ENCODE peak calls at places on chromosome 3, in four cellular contexts. One of them, this sample, is unnamed.

GRCh38 chr3:51686512-51687215 is 15.6 kb downstream of the TEX264 start:
- DNase-seq in EL: peak; percentile 82
- DNase-seq in activated CD8-positive, alpha-beta T cell treated with anti-CD3 and anti-CD28 coated beads, Interleukin-2, amount 10 ng/mL, durations not matched to agents 7 days and 5 days: peak; percentile 94
- DNase-seq in mucosa of gallbladder: peak; percentile 49
- DNase-seq in this sample: peak; percentile 25

GRCh38 chr3:189349772-189350171 is 178.0 kb downstream of the TPRG1 start:
- DNase-seq in EL: peak; percentile 25
- DNase-seq in activated CD8-positive, alpha-beta T cell treated with anti-CD3 and anti-CD28 coated beads, Interleukin-2, amount 10 ng/mL, durations not matched to agents 7 days and 5 days: no peak
- DNase-seq in mucosa of gallbladder: no peak
- DNase-seq in this sample: no peak

GRCh38 chr3:184168363-184169120 is 6.1 kb upstream of the AP2M1 start:
- DNase-seq in mucosa of gallbladder: no peak
- DNase-seq in EL: peak; percentile 91
- DNase-seq in activated CD8-positive, alpha-beta T cell treated with anti-CD3 and anti-CD28 coated beads, Interleukin-2, amount 10 ng/mL, durations not matched to agents 7 days and 5 days: no peak
- DNase-seq in this sample: no peak

GRCh38 chr3:107756649-107757048 is 233.9 kb downstream of the BBX start:
- DNase-seq in activated CD8-positive, alpha-beta T cell treated with anti-CD3 and anti-CD28 coated beads, Interleukin-2, amount 10 ng/mL, durations not matched to agents 7 days and 5 days: no peak
- DNase-seq in mucosa of gallbladder: no peak
- DNase-seq in EL: no peak
- DNase-seq in this sample: no peak

GRCh38 chr3:125165189-125165947 is 47.2 kb downstream of the SLC12A8 start:
- DNase-seq in mucosa of gallbladder: peak; percentile 47
- DNase-seq in EL: peak; percentile 49
- DNase-seq in activated CD8-positive, alpha-beta T cell treated with anti-CD3 and anti-CD28 coated beads, Interleukin-2, amount 10 ng/mL, durations not matched to agents 7 days and 5 days: no peak
- DNase-seq in this sample: peak; percentile 65

GRCh38 chr3:32238816-32239637 is 547 bp downstream of the CMTM8 start:
- DNase-seq in EL: peak; percentile 43
- DNase-seq in activated CD8-positive, alpha-beta T cell treated with anti-CD3 and anti-CD28 coated beads, Interleukin-2, amount 10 ng/mL, durations not matched to agents 7 days and 5 days: peak; percentile 44
- DNase-seq in mucosa of gallbladder: peak; percentile 13
- DNase-seq in this sample: peak; percentile 42

GRCh38 chr3:146033950-146034349 is 127.0 kb downstream of the PLOD2 start:
- DNase-seq in EL: no peak
- DNase-seq in mucosa of gallbladder: no peak
- DNase-seq in activated CD8-positive, alpha-beta T cell treated with anti-CD3 and anti-CD28 coated beads, Interleukin-2, amount 10 ng/mL, durations not matched to agents 7 days and 5 days: no peak
- DNase-seq in this sample: no peak

GRCh38 chr3:11689749-11690148 is 46.0 kb upstream of the VGLL4 start:
- DNase-seq in EL: no peak
- DNase-seq in activated CD8-positive, alpha-beta T cell treated with anti-CD3 and anti-CD28 coated beads, Interleukin-2, amount 10 ng/mL, durations not matched to agents 7 days and 5 days: no peak
- DNase-seq in mucosa of gallbladder: no peak
- DNase-seq in this sample: no peak

GRCh38 chr3:127902486-127902885 is 12.5 kb upstream of the KBTBD12 start:
- DNase-seq in activated CD8-positive, alpha-beta T cell treated with anti-CD3 and anti-CD28 coated beads, Interleukin-2, amount 10 ng/mL, durations not matched to agents 7 days and 5 days: no peak
- DNase-seq in mucosa of gallbladder: no peak
- DNase-seq in EL: no peak
- DNase-seq in this sample: no peak

GRCh38 chr3:70853161-70853560 is 540.7 kb upstream of the MDFIC2 start:
- DNase-seq in mucosa of gallbladder: no peak
- DNase-seq in EL: peak; percentile 14
- DNase-seq in activated CD8-positive, alpha-beta T cell treated with anti-CD3 and anti-CD28 coated beads, Interleukin-2, amount 10 ng/mL, durations not matched to agents 7 days and 5 days: no peak
- DNase-seq in this sample: no peak

GRCh38 chr3:155101398-155101797 is 21.3 kb downstream of the MME start:
- DNase-seq in activated CD8-positive, alpha-beta T cell treated with anti-CD3 and anti-CD28 coated beads, Interleukin-2, amount 10 ng/mL, durations not matched to agents 7 days and 5 days: no peak
- DNase-seq in EL: peak; percentile 68
- DNase-seq in mucosa of gallbladder: no peak
- DNase-seq in this sample: no peak

GRCh38 chr3:124669470-124669869 is 60.8 kb upstream of the UMPS start:
- DNase-seq in activated CD8-positive, alpha-beta T cell treated with anti-CD3 and anti-CD28 coated beads, Interleukin-2, amount 10 ng/mL, durations not matched to agents 7 days and 5 days: no peak
- DNase-seq in EL: peak; percentile 72
- DNase-seq in mucosa of gallbladder: no peak
- DNase-seq in this sample: no peak

GRCh38 chr3:194343561-194343893 is 7.6 kb downstream of the CPN2 start:
- DNase-seq in mucosa of gallbladder: no peak
- DNase-seq in EL: no peak
- DNase-seq in activated CD8-positive, alpha-beta T cell treated with anti-CD3 and anti-CD28 coated beads, Interleukin-2, amount 10 ng/mL, durations not matched to agents 7 days and 5 days: no peak
- DNase-seq in this sample: no peak

GRCh38 chr3:66394261-66395249 is 106.3 kb downstream of the LRIG1 start:
- DNase-seq in activated CD8-positive, alpha-beta T cell treated with anti-CD3 and anti-CD28 coated beads, Interleukin-2, amount 10 ng/mL, durations not matched to agents 7 days and 5 days: no peak
- DNase-seq in mucosa of gallbladder: no peak
- DNase-seq in EL: no peak
- DNase-seq in this sample: no peak

GRCh38 chr3:10738688-10739372 is 77.2 kb upstream of the SLC6A11 start:
- DNase-seq in mucosa of gallbladder: peak; percentile 71
- DNase-seq in activated CD8-positive, alpha-beta T cell treated with anti-CD3 and anti-CD28 coated beads, Interleukin-2, amount 10 ng/mL, durations not matched to agents 7 days and 5 days: peak; percentile 73
- DNase-seq in EL: peak; percentile 64
- DNase-seq in this sample: peak; percentile 74

GRCh38 chr3:15262021-15262420 is 56.0 kb downstream of the CAPN7 start:
- DNase-seq in activated CD8-positive, alpha-beta T cell treated with anti-CD3 and anti-CD28 coated beads, Interleukin-2, amount 10 ng/mL, durations not matched to agents 7 days and 5 days: peak; percentile 11
- DNase-seq in EL: no peak
- DNase-seq in mucosa of gallbladder: no peak
- DNase-seq in this sample: no peak

GRCh38 chr3:105700575-105700974 is 168.2 kb downstream of the CBLB start:
- DNase-seq in mucosa of gallbladder: no peak
- DNase-seq in EL: no peak
- DNase-seq in activated CD8-positive, alpha-beta T cell treated with anti-CD3 and anti-CD28 coated beads, Interleukin-2, amount 10 ng/mL, durations not matched to agents 7 days and 5 days: no peak
- DNase-seq in this sample: no peak

GRCh38 chr3:130792241-130792640 is 45.6 kb upstream of the PIK3R4 start:
- DNase-seq in EL: no peak
- DNase-seq in activated CD8-positive, alpha-beta T cell treated with anti-CD3 and anti-CD28 coated beads, Interleukin-2, amount 10 ng/mL, durations not matched to agents 7 days and 5 days: no peak
- DNase-seq in mucosa of gallbladder: no peak
- DNase-seq in this sample: no peak

GRCh38 chr3:124664804-124665203 is 65.4 kb upstream of the UMPS start:
- DNase-seq in activated CD8-positive, alpha-beta T cell treated with anti-CD3 and anti-CD28 coated beads, Interleukin-2, amount 10 ng/mL, durations not matched to agents 7 days and 5 days: no peak
- DNase-seq in mucosa of gallbladder: peak; percentile 75
- DNase-seq in EL: no peak
- DNase-seq in this sample: no peak

GRCh38 chr3:7764091-7764490 is 737.5 kb upstream of the LMCD1 start:
- DNase-seq in activated CD8-positive, alpha-beta T cell treated with anti-CD3 and anti-CD28 coated beads, Interleukin-2, amount 10 ng/mL, durations not matched to agents 7 days and 5 days: no peak
- DNase-seq in EL: no peak
- DNase-seq in mucosa of gallbladder: no peak
- DNase-seq in this sample: no peak

GRCh38 chr3:134663646-134664456 is 13.0 kb upstream of the KY start:
- DNase-seq in activated CD8-positive, alpha-beta T cell treated with anti-CD3 and anti-CD28 coated beads, Interleukin-2, amount 10 ng/mL, durations not matched to agents 7 days and 5 days: no peak
- DNase-seq in mucosa of gallbladder: no peak
- DNase-seq in EL: peak; percentile 37
- DNase-seq in this sample: no peak

GRCh38 chr3:39216176-39216790 is 23.9 kb upstream of the XIRP1 start:
- DNase-seq in EL: no peak
- DNase-seq in mucosa of gallbladder: no peak
- DNase-seq in activated CD8-positive, alpha-beta T cell treated with anti-CD3 and anti-CD28 coated beads, Interleukin-2, amount 10 ng/mL, durations not matched to agents 7 days and 5 days: no peak
- DNase-seq in this sample: no peak

This sample was measured in thyroid gland.